ENCODE peak calls at places on chromosomes 5 and 9, in four cellular contexts. T is fibroblast of lung, V is IMR-90, S is HCT116. G is an unnamed sample. For H3K4me1, the result is how much of the 10 kb centered on the place peaks cover.

GRCh38 chr5:150065346-150065745 is 21.0 kb downstream of the CSF1R start:
- DNase-seq in S (no peak), T (peak), V (peak), G (peak)

GRCh38 chr9:93076792-93077128 is 18.3 kb downstream of the SUSD3 start:
- DNase-seq in T (no peak), S (no peak), V (no peak), G (no peak)

GRCh38 chr9:75390951-75391350 is 302.6 kb downstream of the OSTF1 start:
- DNase-seq in T (peak), V (no peak), S (no peak), G (no peak)

GRCh38 chr5:109388407-109388806 is 21.4 kb downstream of the PJA2 start:
- DNase-seq in S (no peak), V (peak), T (peak), G (peak)

GRCh38 chr5:97111612-97112011 is 30.8 kb downstream of the LIX1 start:
- DNase-seq in T (no peak), V (no peak), S (no peak), G (no peak)

GRCh38 chr9:79382468-79382867 is 189.3 kb upstream of the TLE4 start:
- DNase-seq in V (no peak), S (no peak), T (peak), G (peak)

GRCh38 chr5:150301170-150301505 is 1.6 kb downstream of the ARSI start:
- DNase-seq in V (peak), T (peak), S (no peak), G (peak)

GRCh38 chr9:27117489-27118135 is 8.6 kb downstream of the TEK start:
- DNase-seq in S (no peak), T (peak), V (no peak), G (peak)

GRCh38 chr9:131237931-131238401 is 38.3 kb downstream of the FAM78A start:
- DNase-seq in V (peak), T (peak), S (no peak), G (peak)

GRCh38 chr9:14344846-14345585 is 31.1 kb upstream of the NFIB start:
- DNase-seq in V (no peak), T (no peak), S (no peak), G (no peak)
- H3K27ac ChIP-seq in V (no peak), T (no peak), S (no peak), G (no peak)

GRCh38 chr5:95861221-95861857 is 38.8 kb upstream of the GLRX start:
- DNase-seq in V (peak), S (peak), T (peak), G (peak)
- H3K4me1 ChIP-seq in V (under half), S (under half), T (half or more), G (half or more)

DNA sequence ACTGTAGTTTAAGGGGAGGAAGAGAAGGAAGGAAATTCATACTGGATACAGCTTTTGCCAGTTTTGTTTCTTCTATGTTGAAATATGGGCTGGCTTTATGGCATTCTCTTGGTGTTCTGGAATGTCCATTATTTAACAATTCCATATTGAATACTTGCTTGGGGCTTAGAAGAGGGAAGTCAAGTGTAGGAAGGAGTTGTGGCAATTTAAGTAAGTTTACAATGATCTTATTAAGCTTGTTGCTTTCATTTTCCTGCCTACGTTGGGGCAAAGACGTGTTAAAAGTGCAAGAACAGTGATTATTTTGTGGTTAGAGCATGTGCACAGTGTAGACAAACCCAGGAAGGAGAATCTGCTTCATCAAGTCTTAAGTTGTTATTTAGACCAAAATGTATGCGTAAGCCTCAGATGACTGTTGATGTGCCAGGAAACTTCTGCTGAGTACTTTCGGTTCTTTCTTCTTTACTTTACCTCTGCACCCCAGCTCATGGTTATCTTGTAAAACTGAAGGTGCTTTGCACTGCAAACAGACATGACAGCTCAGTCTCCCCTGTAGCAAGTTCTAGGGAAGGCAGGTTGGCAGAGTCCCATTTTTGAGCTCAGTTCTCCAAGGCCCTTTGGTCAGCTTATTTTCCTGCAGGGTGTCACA is 75.8 kb downstream of the F2RL2 start:
- DNase-seq in S (no peak), V (no peak), T (no peak), G (no peak)
- H3K9ac ChIP-seq in S (no peak), V (no peak), T (no peak), G (no peak)

GRCh38 chr5:157387683-157388093 is 72.3 kb upstream of the NIPAL4 start:
- DNase-seq in S (peak), T (peak), V (peak), G (peak)
- H3K27ac ChIP-seq in S (no peak), T (peak), V (peak), G (peak)

GRCh38 chr9:19553441-19553840 is 144.6 kb downstream of the ACER2 start:
- DNase-seq in S (no peak), V (no peak), T (no peak), G (no peak)

GRCh38 chr9:19555214-19555613 is 146.4 kb downstream of the ACER2 start:
- DNase-seq in V (no peak), S (no peak), T (no peak), G (no peak)

GRCh38 chr9:19552282-19552681 is 143.5 kb downstream of the ACER2 start:
- DNase-seq in T (no peak), V (no peak), S (no peak), G (no peak)

GRCh38 chr9:19552693-19553092 is 143.9 kb downstream of the ACER2 start:
- DNase-seq in V (no peak), T (no peak), S (no peak), G (no peak)

GRCh38 chr9:19554518-19554917 is 145.7 kb downstream of the ACER2 start:
- DNase-seq in S (no peak), T (no peak), V (no peak), G (no peak)
- H3K4me1 ChIP-seq in S (under half), T (under half), V (under half), G (under half)